ENCODE peak calls at places on chromosomes 11 and 22, in eight cellular contexts. E is choroid plexus epithelial cell, J is cardiac fibroblast, S is GM23338, L is heart right ventricle, I is coronary artery, Z is WERI-Rb-1, G is HCT116. Y is an unnamed sample.

GRCh38 chr11:66231561-66231960 is 36.9 kb upstream of the RAB1B start:
- DNase-seq in E (no peak), J (no peak), S (no peak), L (no peak), I (no peak), Z (no peak), G (no peak), Y (no peak)

GRCh38 chr11:2847511-2847910 is 38.1 kb downstream of the CDKN1C start:
- DNase-seq in E (no peak), J (no peak), S (no peak), L (no peak), I (no peak), Z (no peak), G (no peak), Y (no peak)

GRCh38 chr11:7597620-7598019 is 75.7 kb downstream of the CYB5R2 start:
- DNase-seq in E (no peak), J (no peak), S (no peak), L (no peak), I (no peak), Z (no peak), G (no peak), Y (no peak)

GRCh38 chr11:76830639-76831312 is 29.9 kb upstream of the ACER3 start:
- DNase-seq in E (peak), J (peak), S (no peak), L (no peak), I (no peak), Z (peak), G (no peak), Y (peak)

GRCh38 chr11:15473954-15474837 is 359.5 kb downstream of the INSC start:
- DNase-seq in E (no peak), J (no peak), S (no peak), L (no peak), I (no peak), Z (no peak), G (no peak), Y (no peak)

GRCh38 chr11:200224-201003 is 6.8 kb downstream of the BET1L start:
- DNase-seq in E (no peak), J (no peak), S (peak), L (no peak), I (peak), Z (no peak), G (no peak), Y (no peak)

GRCh38 chr11:78417888-78418583 is 416 bp upstream of the GAB2 start:
- DNase-seq in E (peak), J (peak), S (peak), L (peak), I (peak), Z (peak), G (peak), Y (peak)

GRCh38 chr11:48116843-48117242 is 99.8 kb upstream of the OR4B1 start:
- DNase-seq in E (peak), J (peak), S (peak), L (no peak), I (no peak), Z (peak), G (no peak), Y (no peak)

GRCh38 chr22:38843201-38843715 is 570 bp downstream of the NPTXR start:
- DNase-seq in E (peak), J (peak), S (peak), L (no peak), I (no peak), Z (peak), G (no peak), Y (peak)

GRCh38 chr11:10899542-10899830 is 41.6 kb upstream of the ZBED5 start:
- DNase-seq in E (no peak), J (no peak), S (no peak), L (no peak), I (peak), Z (peak), G (no peak), Y (peak)

GRCh38 chr11:33912405-33913361 is 20.8 kb upstream of the LMO2 start:
- DNase-seq in E (peak), J (peak), S (no peak), L (no peak), I (no peak), Z (no peak), G (peak), Y (no peak)

GRCh38 chr11:1153951-1154487 is 3.7 kb upstream of the MUC5AC start:
- DNase-seq in E (peak), J (peak), S (no peak), L (no peak), I (peak), Z (no peak), G (peak), Y (no peak)

GRCh38 chr22:36930041-36930935 is 16.9 kb downstream of the CSF2RB start:
- DNase-seq in E (no peak), J (no peak), S (no peak), L (no peak), I (no peak), Z (no peak), G (no peak), Y (no peak)

GRCh38 chr11:125591659-125592304 is 870 bp upstream of the STT3A start:
- DNase-seq in E (peak), J (peak), S (peak), L (peak), I (peak), Z (peak), G (no peak), Y (peak)

GRCh38 chr22:49271369-49271727 is 556.3 kb downstream of the BRD1 start:
- DNase-seq in E (no peak), J (no peak), S (no peak), L (no peak), I (peak), Z (no peak), G (no peak), Y (no peak)

GRCh38 chr11:119773016-119773415 is 44.0 kb upstream of the NECTIN1 start:
- DNase-seq in E (no peak), J (no peak), S (no peak), L (no peak), I (no peak), Z (no peak), G (no peak), Y (peak)

GRCh38 chr11:69309800-69310280 is 15.9 kb downstream of the MYEOV start:
- DNase-seq in E (no peak), J (no peak), S (no peak), L (no peak), I (peak), Z (no peak), G (no peak), Y (no peak)

GRCh38 chr11:10925149-10925926 is 67.5 kb upstream of the ZBED5 start:
- DNase-seq in E (no peak), J (no peak), S (peak), L (no peak), I (no peak), Z (peak), G (no peak), Y (no peak)

GRCh38 chr11:45717526-45717925 is 52.1 kb upstream of the CHST1 start:
- DNase-seq in E (no peak), J (no peak), S (no peak), L (no peak), I (no peak), Z (no peak), G (no peak), Y (no peak)

GRCh38 chr22:20581503-20582170 is 74.2 kb downstream of the MED15 start:
- DNase-seq in E (no peak), J (no peak), S (no peak), L (no peak), I (no peak), Z (no peak), G (no peak), Y (no peak)

GRCh38 chr11:2089536-2090165 is 49.5 kb downstream of the IGF2 start:
- DNase-seq in E (peak), J (peak), S (peak), L (no peak), I (no peak), Z (no peak), G (peak), Y (peak)

GRCh38 chr11:74650498-74650897 is 58.1 kb downstream of the POLD3 start:
- DNase-seq in E (peak), J (peak), S (no peak), L (no peak), I (no peak), Z (no peak), G (no peak), Y (no peak)

GRCh38 chr11:121334973-121335711 is 42.6 kb downstream of the SC5D start:
- DNase-seq in E (peak), J (no peak), S (no peak), L (no peak), I (no peak), Z (no peak), G (no peak), Y (peak)

GRCh38 chr11:111548542-111548941 is 8.0 kb downstream of the LAYN start:
- DNase-seq in E (no peak), J (no peak), S (no peak), L (no peak), I (no peak), Z (no peak), G (no peak), Y (no peak)

GRCh38 chr22:25942989-25943411 is 201.0 kb downstream of the MYO18B start:
- DNase-seq in E (no peak), J (peak), S (no peak), L (peak), I (no peak), Z (peak), G (no peak), Y (peak)

GRCh38 chr22:46734830-46735453 is 3.1 kb downstream of the CERK start:
- DNase-seq in E (peak), J (no peak), S (no peak), L (no peak), I (no peak), Z (no peak), G (no peak), Y (peak)

GRCh38 chr11:18203723-18204122 is 31.1 kb downstream of the MRGPRX4 start:
- DNase-seq in E (peak), J (peak), S (peak), L (no peak), I (no peak), Z (peak), G (peak), Y (peak)

GRCh38 chr11:10885703-10886363 is 28.0 kb upstream of the ZBED5 start:
- DNase-seq in E (peak), J (peak), S (no peak), L (peak), I (no peak), Z (no peak), G (no peak), Y (peak)

GRCh38 chr11:68113986-68114385 is 7.2 kb downstream of the CHKA start:
- DNase-seq in E (peak), J (peak), S (no peak), L (no peak), I (no peak), Z (no peak), G (no peak), Y (no peak)

GRCh38 chr22:38465673-38466490 is 2.0 kb upstream of the KDELR3 start:
- DNase-seq in E (no peak), J (no peak), S (no peak), L (no peak), I (no peak), Z (no peak), G (no peak), Y (no peak)

GRCh38 chr22:36386900-36387663 is 685 bp downstream of the MYH9 start:
- DNase-seq in E (no peak), J (no peak), S (peak), L (peak), I (peak), Z (peak), G (no peak), Y (peak)

GRCh38 chr11:86548278-86548917 is 124.0 kb downstream of the ME3 start:
- DNase-seq in E (peak), J (peak), S (no peak), L (no peak), I (no peak), Z (no peak), G (no peak), Y (no peak)

GRCh38 chr11:12395333-12395732 is 18.0 kb downstream of the PARVA start:
- DNase-seq in E (no peak), J (no peak), S (no peak), L (no peak), I (no peak), Z (no peak), G (no peak), Y (no peak)

GRCh38 chr22:24554316-24555159 is at the start of gene GUCD1:
- DNase-seq in E (peak), J (peak), S (peak), L (no peak), I (no peak), Z (peak), G (no peak), Y (no peak)

DNA sequence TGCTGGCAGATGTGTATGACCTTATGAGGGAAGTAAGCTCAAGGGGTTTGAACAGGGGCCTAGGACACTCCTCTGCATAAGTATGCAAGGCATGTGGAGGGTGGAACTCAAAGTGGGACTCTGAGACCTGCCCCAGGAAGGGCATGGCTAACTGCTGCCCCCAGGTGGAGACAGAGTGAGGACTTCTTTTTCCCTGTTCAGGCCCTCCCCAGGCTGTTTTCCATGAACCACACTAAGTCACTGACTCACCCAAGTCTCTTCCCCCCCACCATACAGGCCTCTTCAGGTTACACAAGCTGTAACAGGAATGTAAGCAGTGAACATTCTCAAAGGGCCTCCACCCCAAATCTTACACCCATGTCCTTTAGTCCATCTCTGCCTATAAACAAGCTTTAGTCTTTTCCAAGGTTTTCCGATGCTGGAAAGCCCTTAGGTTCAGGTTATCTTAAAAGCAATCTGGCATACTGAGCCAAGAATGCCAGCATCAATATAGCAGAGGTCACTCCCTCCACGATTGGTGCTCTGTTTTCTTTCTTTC is 13.1 kb downstream of the EEF1G start:
- DNase-seq in E (peak), J (peak), S (peak), L (peak), I (peak), Z (peak), G (peak), Y (peak)
- H3K4me3 ChIP-seq in E (no peak), J (no peak), S (peak), L (no peak), I (no peak), Z (no peak), G (no peak), Y (no peak)

GRCh38 chr22:31625661-31626426 is 36.2 kb downstream of the PISD start:
- DNase-seq in E (peak), J (peak), S (peak), L (peak), I (no peak), Z (no peak), G (no peak), Y (peak)
- TF ChIP-seq CTCF in E (no peak), J (no peak), S (no peak), L (no peak), I (no peak), Z (peak), G (no peak), Y (no peak)

GRCh38 chr22:19420321-19420720 is 11.2 kb downstream of the HIRA start:
- DNase-seq in E (no peak), J (no peak), S (no peak), L (no peak), I (no peak), Z (no peak), G (no peak), Y (no peak)

GRCh38 chr22:19419464-19420178 is 11.9 kb downstream of the HIRA start:
- DNase-seq in E (peak), J (peak), S (no peak), L (no peak), I (no peak), Z (no peak), G (no peak), Y (no peak)

GRCh38 chr22:19422440-19423301 is 8.9 kb downstream of the HIRA start:
- DNase-seq in E (peak), J (no peak), S (peak), L (no peak), I (no peak), Z (no peak), G (no peak), Y (no peak)

GRCh38 chr22:19423906-19424500 is 7.5 kb downstream of the HIRA start:
- DNase-seq in E (no peak), J (no peak), S (no peak), L (no peak), I (no peak), Z (no peak), G (no peak), Y (no peak)

GRCh38 chr22:19419086-19419463 is 12.5 kb downstream of the HIRA start:
- DNase-seq in E (no peak), J (no peak), S (no peak), L (no peak), I (no peak), Z (no peak), G (no peak), Y (no peak)
- H3K4me3 ChIP-seq in E (no peak), J (no peak), S (no peak), L (no peak), I (no peak), Z (no peak), G (no peak), Y (no peak)

GRCh38 chr11:25272214-25272613 is 775.4 kb downstream of the LUZP2 start:
- DNase-seq in E (no peak), J (no peak), S (no peak), L (no peak), I (no peak), Z (no peak), G (no peak), Y (no peak)
- TF ChIP-seq CTCF in E (no peak), J (no peak), S (no peak), L (no peak), I (no peak), Z (no peak), G (no peak), Y (no peak)

Y was measured in BE2C.